ENCODE peak calls at places on chromosomes 4 and X, in six cellular contexts. S is fibroblast of pulmonary artery; B is KBM-7; A is T47D; D is activated T-helper 1 cell treated with anti-CD3 and anti-CD28 coated beads, Interleukin-12 subunit alpha, Interleukin-12 subunit beta, Interleukin-2, Interleukin-4 antibody, amounts not matched to agents 30 ng/mL and 10 ng/mL and 1 ng/mL, durations not matched to agents 14 hours and 24 hours and 36 hours; C is Panc1. X is an unnamed sample.

GRCh38 chr4:31295081-31295480 is 574.9 kb downstream of the PCDH7 start:
- DNase-seq in S (no peak), D (no peak), A (no peak), C (no peak), B (no peak), X (no peak)

GRCh38 chr4:25790024-25790423 is 72.8 kb downstream of the SEL1L3 start:
- DNase-seq in D (no peak), S (no peak), B (no peak), A (no peak), C (no peak), X (no peak)

GRCh38 chrX:83512111-83512510 is 4.0 kb downstream of the POU3F4 start:
- DNase-seq in S (no peak), A (no peak), D (no peak), C (no peak), B (no peak), X (no peak)

GRCh38 chrX:51917600-51917999 is 24.2 kb downstream of the MAGED1 start:
- DNase-seq in B (peak), A (no peak), D (no peak), C (no peak), S (no peak), X (no peak)

GRCh38 chr4:152594981-152595916 is 59.4 kb upstream of the FBXW7 start:
- DNase-seq in B (peak), A (no peak), S (no peak), D (no peak), C (no peak), X (no peak)

GRCh38 chrX:26925088-26925487 is 538.1 kb downstream of the PPP4R3C start:
- DNase-seq in A (no peak), C (no peak), D (no peak), B (no peak), S (no peak), X (no peak)

GRCh38 chr4:108103096-108103495 is 65.6 kb downstream of the LEF1 start:
- DNase-seq in S (no peak), B (no peak), A (no peak), C (no peak), D (no peak), X (no peak)

GRCh38 chrX:40971736-40972135 is 113.5 kb upstream of the USP9X start:
- DNase-seq in C (no peak), S (no peak), A (no peak), D (no peak), B (no peak), X (no peak)

GRCh38 chrX:118183606-118184005 is 67.0 kb upstream of the KLHL13 start:
- DNase-seq in S (no peak), B (peak), A (no peak), C (no peak), D (no peak), X (no peak)

GRCh38 chrX:78658851-78659744 is at the start of gene RTL3:
- DNase-seq in S (peak), C (no peak), B (no peak), D (no peak), A (no peak), X (no peak)

GRCh38 chrX:66200855-66201795 is 37.1 kb downstream of the HEPH start:
- DNase-seq in B (peak), A (peak), D (no peak), C (no peak), S (peak), X (no peak)

GRCh38 chrX:39063037-39063436 is 261.8 kb downstream of the MID1IP1 start:
- DNase-seq in C (no peak), A (peak), S (peak), D (no peak), B (no peak), X (no peak)

GRCh38 chr4:175891863-175892262 is 79.8 kb upstream of the GPM6A start:
- DNase-seq in S (peak), C (peak), A (peak), D (no peak), B (peak), X (no peak)

GRCh38 chr4:24850669-24851068 is 55.3 kb downstream of the SOD3 start:
- DNase-seq in S (peak), A (no peak), D (no peak), C (no peak), B (no peak), X (no peak)

GRCh38 chr4:100299441-100299840 is 109.2 kb upstream of the DDIT4L start:
- DNase-seq in A (no peak), B (no peak), S (peak), C (no peak), D (no peak), X (no peak)

GRCh38 chr4:158193171-158193749 is 17.0 kb upstream of the TMEM144 start:
- DNase-seq in B (peak), S (peak), D (no peak), C (no peak), A (peak), X (no peak)

GRCh38 chr4:95093936-95094929 is 336.5 kb downstream of the BMPR1B start:
- DNase-seq in S (no peak), B (no peak), A (no peak), C (no peak), D (no peak), X (no peak)

GRCh38 chr4:183468210-183469095 is 24.0 kb downstream of the CDKN2AIP start:
- DNase-seq in A (no peak), C (no peak), S (no peak), B (no peak), D (no peak), X (no peak)

GRCh38 chr4:85952982-85953650 is 406.7 kb downstream of the MAPK10 start:
- DNase-seq in S (peak), A (no peak), C (no peak), D (no peak), B (no peak), X (no peak)

GRCh38 chr4:130747842-130748241 is 1651.9 kb downstream of the C4orf33 start:
- DNase-seq in C (no peak), D (no peak), B (peak), S (peak), A (no peak), X (no peak)

GRCh38 chr4:166924456-166924855 is 309.8 kb downstream of the SPOCK3 start:
- DNase-seq in C (no peak), D (no peak), B (no peak), A (no peak), S (no peak), X (no peak)

GRCh38 chr4:82213485-82214162 is 160.2 kb downstream of the HNRNPD start:
- DNase-seq in S (no peak), B (no peak), C (no peak), A (no peak), D (no peak), X (no peak)

GRCh38 chrX:7132335-7133035 is 15.0 kb upstream of the STS start:
- DNase-seq in D (no peak), C (no peak), A (peak), B (peak), S (peak), X (peak)

GRCh38 chr4:98928131-98928504 is 815 bp downstream of the EIF4E start:
- DNase-seq in D (peak), A (peak), C (no peak), B (peak), S (peak), X (peak)

GRCh38 chr4:117740736-117741135 is 293.6 kb upstream of the NDST3 start:
- DNase-seq in A (no peak), C (no peak), D (no peak), S (no peak), B (peak), X (no peak)

GRCh38 chr4:161869511-161869910 is 294.3 kb downstream of the FSTL5 start:
- DNase-seq in S (no peak), C (no peak), B (no peak), D (no peak), A (no peak), X (no peak)

GRCh38 chr4:8539661-8540060 is 40.5 kb upstream of the GPR78 start:
- DNase-seq in C (no peak), D (no peak), B (no peak), A (no peak), S (no peak), X (no peak)